ENCODE peak calls at places on chromosome 19, in nine cellular contexts. Q, O, U, N, L, P, D, W and X are unnamed samples.
A peak's percentile ranks its signal among the peaks of the same experiment; 100 is the strongest.

GRCh38 chr19:35346193-35347052 is 1.3 kb upstream of the FFAR1 start:
- DNase-seq in Q (no peak), O (no peak), U (peak; percentile 0), N (no peak), L (no peak), P (peak; percentile 59), D (peak; percentile 46), W (no peak), X (no peak)

GRCh38 chr19:1489463-1489971 is 633 bp downstream of the PCSK4 start:
- DNase-seq in Q (peak; percentile 18), O (no peak), U (no peak), N (no peak), L (no peak), P (no peak), D (no peak), W (no peak), X (no peak)

GRCh38 chr19:46428278-46429141 is at the start of gene PNMA8C:
- DNase-seq in Q (peak; percentile 74), O (no peak), U (peak; percentile 95), N (peak; percentile 89), L (peak; percentile 62), P (no peak), D (peak; percentile 92), W (peak; percentile 59), X (no peak)

GRCh38 chr19:1584500-1585242 is 8.0 kb downstream of the MBD3 start:
- DNase-seq in Q (no peak), O (no peak), U (no peak), N (no peak), L (no peak), P (no peak), D (no peak), W (no peak), X (no peak)

GRCh38 chr19:8192227-8192820 is 16.8 kb upstream of the CERS4 start:
- DNase-seq in Q (no peak), O (no peak), U (no peak), N (no peak), L (no peak), P (no peak), D (peak; percentile 72), W (no peak), X (no peak)

GRCh38 chr19:743168-743687 is 7.7 kb upstream of the MISP start:
- DNase-seq in Q (no peak), O (no peak), U (peak; percentile 82), N (no peak), L (peak; percentile 74), P (no peak), D (peak; percentile 67), W (no peak), X (no peak)

GRCh38 chr19:1401138-1401888 is at the start of gene GAMT:
- DNase-seq in Q (no peak), O (peak; percentile 70), U (peak; percentile 82), N (no peak), L (no peak), P (peak; percentile 47), D (peak; percentile 77), W (no peak), X (peak; percentile 51)

GRCh38 chr19:56141416-56141992 is 417 bp downstream of the ZNF444 start:
- DNase-seq in Q (no peak), O (peak; percentile 44), U (no peak), N (no peak), L (no peak), P (peak; percentile 37), D (no peak), W (no peak), X (no peak)

GRCh38 chr19:6059396-6059947 is 50.8 kb downstream of the RFX2 start:
- DNase-seq in Q (no peak), O (no peak), U (no peak), N (no peak), L (no peak), P (no peak), D (no peak), W (no peak), X (no peak)

GRCh38 chr19:15642807-15643206 is 2.1 kb downstream of the CYP4F3 start:
- DNase-seq in Q (no peak), O (no peak), U (no peak), N (no peak), L (no peak), P (no peak), D (no peak), W (no peak), X (no peak)

GRCh38 chr19:6061420-6062130 is 48.7 kb downstream of the RFX2 start:
- DNase-seq in Q (peak; percentile 28), O (no peak), U (no peak), N (no peak), L (no peak), P (no peak), D (peak; percentile 47), W (no peak), X (no peak)

GRCh38 chr19:55663846-55664536 is 9.2 kb downstream of the U2AF2 start:
- DNase-seq in Q (no peak), O (no peak), U (no peak), N (no peak), L (no peak), P (no peak), D (no peak), W (no peak), X (no peak)

GRCh38 chr19:6802336-6803035 is 30.0 kb downstream of the VAV1 start:
- DNase-seq in Q (peak; percentile 27), O (no peak), U (no peak), N (peak; percentile 21), L (no peak), P (no peak), D (peak; percentile 56), W (no peak), X (no peak)

GRCh38 chr19:1252221-1252817 is 3.9 kb downstream of the MIDN start:
- DNase-seq in Q (peak; percentile 95), O (no peak), U (peak; percentile 74), N (peak; percentile 91), L (peak; percentile 78), P (no peak), D (no peak), W (peak; percentile 97), X (peak; percentile 81)

GRCh38 chr19:4717191-4717965 is 6.3 kb downstream of the DPP9 start:
- DNase-seq in Q (no peak), O (no peak), U (peak; percentile 17), N (no peak), L (no peak), P (no peak), D (no peak), W (peak; percentile 84), X (no peak)

GRCh38 chr19:37942516-37942902 is 35.5 kb downstream of the SIPA1L3 start:
- DNase-seq in Q (no peak), O (peak; percentile 38), U (no peak), N (no peak), L (no peak), P (no peak), D (no peak), W (no peak), X (no peak)

GRCh38 chr19:18879579-18880373 is 16.2 kb downstream of the CERS1 start:
- DNase-seq in Q (no peak), O (peak; percentile 82), U (no peak), N (no peak), L (peak; percentile 34), P (no peak), D (peak; percentile 89), W (no peak), X (no peak)